ENCODE peak calls at places on chromosomes 2 and 18, in four cellular contexts. R is kidney tubule cell, Y is NCI-H1417 treated with DMSO at 0.1 percent for 48 hours, E is NCI-H1092. Q is an unnamed sample.

GRCh38 chr18:28040720-28041119 is 136.2 kb downstream of the CDH2 start:
- DNase-seq in R (no peak), Y (no peak), E (no peak), Q (no peak)

GRCh38 chr2:178205853-178206516 is 11.7 kb downstream of the OSBPL6 start:
- DNase-seq in R (peak; percentile 69), Y (no peak), E (no peak), Q (peak; percentile 83)

GRCh38 chr2:224271854-224272620 is 129.9 kb downstream of the FAM124B start:
- DNase-seq in R (no peak), Y (no peak), E (no peak), Q (no peak)

GRCh38 chr2:161136696-161137324 is 23.4 kb upstream of the TANK start:
- DNase-seq in R (peak; percentile 87), Y (no peak), E (no peak), Q (peak; percentile 45)

GRCh38 chr18:75896865-75897264 is 469.4 kb upstream of the SMIM21 start:
- DNase-seq in R (peak; percentile 73), Y (peak; percentile 13), E (peak; percentile 59), Q (no peak)

GRCh38 chr2:30275256-30275655 is 43.9 kb downstream of the LBH start:
- DNase-seq in R (no peak), Y (no peak), E (no peak), Q (no peak)

GRCh38 chr2:169507698-169508097 is 1.8 kb upstream of the KLHL41 start:
- DNase-seq in R (peak; percentile 67), Y (no peak), E (no peak), Q (no peak)

GRCh38 chr2:106789185-106789584 is 96.8 kb downstream of the ST6GAL2 start:
- DNase-seq in R (no peak), Y (no peak), E (no peak), Q (peak; percentile 21)

GRCh38 chr2:42028571-42029148 is 19.2 kb upstream of the PKDCC start:
- DNase-seq in R (no peak), Y (no peak), E (no peak), Q (no peak)

GRCh38 chr2:113219889-113220641 is 46.3 kb downstream of the PSD4 start:
- DNase-seq in R (peak; percentile 88), Y (no peak), E (no peak), Q (peak; percentile 77)

GRCh38 chr2:217371681-217372297 is 511.9 kb upstream of the TNP1 start:
- DNase-seq in R (no peak), Y (no peak), E (no peak), Q (no peak)

GRCh38 chr2:24472416-24472815 is 18.6 kb upstream of the NCOA1 start:
- DNase-seq in R (no peak), Y (no peak), E (no peak), Q (no peak)

GRCh38 chr18:48124857-48125626 is 194.6 kb upstream of the SMAD2 start:
- DNase-seq in R (no peak), Y (no peak), E (no peak), Q (no peak)

GRCh38 chr2:56671973-56672569 is 488.3 kb downstream of the CCDC85A start:
- DNase-seq in R (no peak), Y (no peak), E (no peak), Q (no peak)

GRCh38 chr2:222722327-222722946 is 51.0 kb downstream of the MOGAT1 start:
- DNase-seq in R (no peak), Y (no peak), E (no peak), Q (no peak)

GRCh38 chr2:170953976-170954375 is 24.9 kb downstream of the GORASP2 start:
- DNase-seq in R (peak; percentile 38), Y (no peak), E (no peak), Q (no peak)

GRCh38 chr18:78681396-78681795 is 298.2 kb upstream of the SALL3 start:
- DNase-seq in R (no peak), Y (no peak), E (no peak), Q (no peak)

GRCh38 chr2:128315122-128315828 is 3.4 kb downstream of the HS6ST1 start:
- DNase-seq in R (no peak), Y (no peak), E (no peak), Q (no peak)

GRCh38 chr2:237191693-237192076 is 106.0 kb downstream of the COPS8 start:
- DNase-seq in R (no peak), Y (no peak), E (no peak), Q (no peak)

GRCh38 chr2:121527009-121527682 is 3.5 kb upstream of the RNU4ATAC start:
- DNase-seq in R (no peak), Y (no peak), E (no peak), Q (no peak)

GRCh38 chr2:230711224-230711623 is 1.4 kb upstream of the CAB39 start:
- DNase-seq in R (no peak), Y (no peak), E (no peak), Q (no peak)

GRCh38 chr2:134120718-134121630 is 132.9 kb upstream of the MGAT5 start:
- DNase-seq in R (peak; percentile 71), Y (no peak), E (peak; percentile 15), Q (peak; percentile 41)

GRCh38 chr2:558879-559278 is 118.3 kb downstream of the TMEM18 start:
- DNase-seq in R (no peak), Y (no peak), E (no peak), Q (no peak)

GRCh38 chr2:20877944-20878343 is 55.0 kb upstream of the LDAH start:
- DNase-seq in R (no peak), Y (no peak), E (no peak), Q (no peak)

GRCh38 chr18:35478520-35479435 is 19.0 kb downstream of the INO80C start:
- DNase-seq in R (peak; percentile 97), Y (no peak), E (peak; percentile 42), Q (peak; percentile 94)

GRCh38 chr2:20596193-20596972 is 54.5 kb downstream of the HS1BP3 start:
- DNase-seq in R (no peak), Y (no peak), E (no peak), Q (no peak)

GRCh38 chr2:14401838-14402237 is 230.7 kb upstream of the LRATD1 start:
- DNase-seq in R (peak; percentile 73), Y (peak; percentile 100), E (peak; percentile 71), Q (no peak)

GRCh38 chr18:34506198-34506597 is 203.9 kb upstream of the DTNA start:
- DNase-seq in R (no peak), Y (no peak), E (no peak), Q (no peak)

GRCh38 chr18:58827425-58827824 is 37.3 kb upstream of the ZNF532 start:
- DNase-seq in R (no peak), Y (no peak), E (no peak), Q (no peak)

GRCh38 chr2:26401739-26402541 is at the start of gene DRC1:
- DNase-seq in R (peak; percentile 84), Y (peak; percentile 60), E (peak; percentile 68), Q (no peak)

GRCh38 chr2:32719933-32720716 is 92.3 kb downstream of the TTC27 start:
- DNase-seq in R (no peak), Y (no peak), E (no peak), Q (no peak)

GRCh38 chr2:74688881-74689280 is 34.8 kb downstream of the SEMA4F start:
- DNase-seq in R (no peak), Y (no peak), E (no peak), Q (no peak)

GRCh38 chr2:219286436-219287115 is 7.4 kb downstream of the DNAJB2 start:
- DNase-seq in R (no peak), Y (no peak), E (no peak), Q (no peak)

GRCh38 chr2:5980351-5981054 is 288.3 kb downstream of the SOX11 start:
- DNase-seq in R (peak; percentile 1), Y (no peak), E (no peak), Q (no peak)

GRCh38 chr2:176709541-176709951 is 440.3 kb downstream of the MTX2 start:
- DNase-seq in R (no peak), Y (no peak), E (no peak), Q (no peak)

GRCh38 chr2:203802277-203803045 is 65.1 kb upstream of the CTLA4 start:
- DNase-seq in R (peak; percentile 80), Y (no peak), E (no peak), Q (peak; percentile 93)